ENCODE peak calls at places on chromosomes 12 and 14, in nine cellular contexts. One of them, this sample, is unnamed.

GRCh38 chr12:57717846-57718640 is 20.5 kb downstream of the AGAP2 start:
- DNase-seq in stomach: no peak
- DNase-seq in MCF 10A: no peak
- DNase-seq in omental fat pad: no peak
- DNase-seq in neural progenitor cell: no peak
- DNase-seq in endothelial cell: no peak
- DNase-seq in GM12865: no peak
- DNase-seq in lung: no peak
- DNase-seq in fibroblast of mammary gland: no peak
- DNase-seq in this sample: no peak

GRCh38 chr12:104090685-104091084 is 26.4 kb downstream of the HCFC2 start:
- DNase-seq in endothelial cell: no peak
- DNase-seq in MCF 10A: no peak
- DNase-seq in neural progenitor cell: peak; percentile 57
- DNase-seq in GM12865: no peak
- DNase-seq in lung: no peak
- DNase-seq in stomach: no peak
- DNase-seq in omental fat pad: no peak
- DNase-seq in fibroblast of mammary gland: no peak
- DNase-seq in this sample: no peak

GRCh38 chr12:47576256-47576655 is 129.6 kb downstream of the RPAP3 start:
- DNase-seq in omental fat pad: no peak
- DNase-seq in lung: no peak
- DNase-seq in neural progenitor cell: peak; percentile 92
- DNase-seq in endothelial cell: no peak
- DNase-seq in MCF 10A: no peak
- DNase-seq in stomach: no peak
- DNase-seq in fibroblast of mammary gland: no peak
- DNase-seq in GM12865: no peak
- DNase-seq in this sample: no peak

GRCh38 chr12:113425960-113426453 is 3.8 kb downstream of the SDSL start:
- DNase-seq in omental fat pad: no peak
- DNase-seq in neural progenitor cell: peak; percentile 26
- DNase-seq in fibroblast of mammary gland: no peak
- DNase-seq in GM12865: peak; percentile 74
- DNase-seq in endothelial cell: no peak
- DNase-seq in lung: no peak
- DNase-seq in MCF 10A: no peak
- DNase-seq in stomach: no peak
- DNase-seq in this sample: no peak

GRCh38 chr12:23949212-23950010 is at the start of gene SOX5:
- DNase-seq in neural progenitor cell: peak; percentile 89
- DNase-seq in endothelial cell: peak; percentile 54
- DNase-seq in MCF 10A: no peak
- DNase-seq in lung: peak; percentile 39
- DNase-seq in fibroblast of mammary gland: peak; percentile 75
- DNase-seq in stomach: peak; percentile 28
- DNase-seq in omental fat pad: no peak
- DNase-seq in GM12865: no peak
- DNase-seq in this sample: no peak

GRCh38 chr14:104229621-104230041 is 91.2 kb downstream of the KIF26A start:
- DNase-seq in MCF 10A: no peak
- DNase-seq in endothelial cell: no peak
- DNase-seq in fibroblast of mammary gland: no peak
- DNase-seq in stomach: peak; percentile 44
- DNase-seq in omental fat pad: no peak
- DNase-seq in lung: no peak
- DNase-seq in GM12865: no peak
- DNase-seq in neural progenitor cell: no peak
- DNase-seq in this sample: no peak

GRCh38 chr14:94136575-94137331 is 7.3 kb upstream of the IFI27L2 start:
- DNase-seq in fibroblast of mammary gland: peak; percentile 80
- DNase-seq in GM12865: peak; percentile 85
- DNase-seq in stomach: peak; percentile 95
- DNase-seq in omental fat pad: peak; percentile 99
- DNase-seq in neural progenitor cell: peak; percentile 89
- DNase-seq in endothelial cell: peak; percentile 88
- DNase-seq in lung: peak; percentile 88
- DNase-seq in MCF 10A: peak; percentile 82
- DNase-seq in this sample: peak; percentile 33

GRCh38 chr12:52056801-52057613 is 5.8 kb downstream of the NR4A1 start:
- DNase-seq in fibroblast of mammary gland: peak; percentile 71
- DNase-seq in endothelial cell: no peak
- DNase-seq in stomach: peak; percentile 44
- DNase-seq in omental fat pad: no peak
- DNase-seq in MCF 10A: no peak
- DNase-seq in neural progenitor cell: no peak
- DNase-seq in lung: no peak
- DNase-seq in GM12865: no peak
- DNase-seq in this sample: no peak

GRCh38 chr14:79791055-79791732 is 420.1 kb downstream of the DIO2 start:
- DNase-seq in neural progenitor cell: no peak
- DNase-seq in lung: no peak
- DNase-seq in fibroblast of mammary gland: no peak
- DNase-seq in MCF 10A: no peak
- DNase-seq in endothelial cell: no peak
- DNase-seq in omental fat pad: no peak
- DNase-seq in stomach: no peak
- DNase-seq in GM12865: no peak
- DNase-seq in this sample: no peak

GRCh38 chr12:27844427-27845090 is 64.5 kb upstream of the MANSC4 start:
- DNase-seq in fibroblast of mammary gland: no peak
- DNase-seq in MCF 10A: no peak
- DNase-seq in stomach: no peak
- DNase-seq in endothelial cell: no peak
- DNase-seq in GM12865: no peak
- DNase-seq in lung: no peak
- DNase-seq in neural progenitor cell: no peak
- DNase-seq in omental fat pad: no peak
- DNase-seq in this sample: no peak

GRCh38 chr14:78403278-78403815 is 233.2 kb downstream of the NRXN3 start:
- DNase-seq in omental fat pad: no peak
- DNase-seq in stomach: no peak
- DNase-seq in MCF 10A: peak; percentile 1
- DNase-seq in lung: no peak
- DNase-seq in GM12865: peak; percentile 88
- DNase-seq in fibroblast of mammary gland: peak; percentile 96
- DNase-seq in neural progenitor cell: peak; percentile 5
- DNase-seq in endothelial cell: no peak
- DNase-seq in this sample: no peak

GRCh38 chr12:13387074-13387473 is 190.5 kb downstream of the EMP1 start:
- DNase-seq in GM12865: no peak
- DNase-seq in omental fat pad: no peak
- DNase-seq in lung: no peak
- DNase-seq in fibroblast of mammary gland: no peak
- DNase-seq in stomach: no peak
- DNase-seq in endothelial cell: no peak
- DNase-seq in neural progenitor cell: no peak
- DNase-seq in MCF 10A: peak; percentile 25
- DNase-seq in this sample: no peak

GRCh38 chr12:77615331-77615730 is 215.4 kb upstream of the NAV3 start:
- DNase-seq in stomach: no peak
- DNase-seq in MCF 10A: peak; percentile 49
- DNase-seq in endothelial cell: no peak
- DNase-seq in GM12865: no peak
- DNase-seq in lung: no peak
- DNase-seq in omental fat pad: no peak
- DNase-seq in neural progenitor cell: peak; percentile 15
- DNase-seq in fibroblast of mammary gland: peak; percentile 40
- DNase-seq in this sample: no peak

GRCh38 chr12:52573306-52573705 is 337 bp downstream of the KRT74 start:
- DNase-seq in neural progenitor cell: no peak
- DNase-seq in GM12865: no peak
- DNase-seq in MCF 10A: no peak
- DNase-seq in lung: no peak
- DNase-seq in stomach: no peak
- DNase-seq in fibroblast of mammary gland: no peak
- DNase-seq in endothelial cell: no peak
- DNase-seq in omental fat pad: no peak
- DNase-seq in this sample: no peak

GRCh38 chr14:42571991-42572390 is 965.3 kb downstream of the LRFN5 start:
- DNase-seq in stomach: no peak
- DNase-seq in fibroblast of mammary gland: no peak
- DNase-seq in endothelial cell: no peak
- DNase-seq in lung: no peak
- DNase-seq in omental fat pad: no peak
- DNase-seq in neural progenitor cell: no peak
- DNase-seq in MCF 10A: no peak
- DNase-seq in GM12865: no peak
- DNase-seq in this sample: no peak

GRCh38 chr14:69693823-69694729 is 72.9 kb upstream of the SRSF5 start:
- DNase-seq in fibroblast of mammary gland: no peak
- DNase-seq in GM12865: peak; percentile 76
- DNase-seq in neural progenitor cell: no peak
- DNase-seq in endothelial cell: no peak
- DNase-seq in stomach: peak; percentile 75
- DNase-seq in MCF 10A: peak; percentile 23
- DNase-seq in lung: no peak
- DNase-seq in omental fat pad: no peak
- DNase-seq in this sample: no peak

GRCh38 chr12:115297445-115297844 is 613.5 kb upstream of the TBX3 start:
- DNase-seq in stomach: no peak
- DNase-seq in neural progenitor cell: peak; percentile 8
- DNase-seq in MCF 10A: no peak
- DNase-seq in fibroblast of mammary gland: no peak
- DNase-seq in endothelial cell: no peak
- DNase-seq in GM12865: no peak
- DNase-seq in omental fat pad: no peak
- DNase-seq in lung: no peak
- DNase-seq in this sample: no peak

GRCh38 chr14:105476937-105477658 is 2.5 kb downstream of the CRIP2 start:
- DNase-seq in endothelial cell: no peak
- DNase-seq in MCF 10A: no peak
- DNase-seq in GM12865: no peak
- DNase-seq in neural progenitor cell: no peak
- DNase-seq in stomach: no peak
- DNase-seq in lung: no peak
- DNase-seq in omental fat pad: no peak
- DNase-seq in fibroblast of mammary gland: no peak
- DNase-seq in this sample: no peak

GRCh38 chr12:62683724-62684501 is 217.3 kb downstream of the MON2 start:
- DNase-seq in fibroblast of mammary gland: peak; percentile 71
- DNase-seq in lung: peak; percentile 41
- DNase-seq in MCF 10A: no peak
- DNase-seq in neural progenitor cell: no peak
- DNase-seq in omental fat pad: no peak
- DNase-seq in stomach: no peak
- DNase-seq in endothelial cell: no peak
- DNase-seq in GM12865: no peak
- DNase-seq in this sample: no peak

GRCh38 chr12:124323771-124324530 is 29.1 kb downstream of the RFLNA start:
- DNase-seq in stomach: no peak
- DNase-seq in omental fat pad: no peak
- DNase-seq in lung: no peak
- DNase-seq in neural progenitor cell: no peak
- DNase-seq in MCF 10A: no peak
- DNase-seq in GM12865: no peak
- DNase-seq in fibroblast of mammary gland: no peak
- DNase-seq in endothelial cell: no peak
- DNase-seq in this sample: no peak
- TF ChIP-seq CTCF in stomach: no peak
- TF ChIP-seq CTCF in omental fat pad: no peak
- TF ChIP-seq CTCF in lung: no peak
- TF ChIP-seq CTCF in neural progenitor cell: no peak
- TF ChIP-seq CTCF in MCF 10A: no peak
- TF ChIP-seq CTCF in GM12865: no peak
- TF ChIP-seq CTCF in fibroblast of mammary gland: no peak
- TF ChIP-seq CTCF in endothelial cell: no peak
- TF ChIP-seq CTCF in this sample: no peak

DNA sequence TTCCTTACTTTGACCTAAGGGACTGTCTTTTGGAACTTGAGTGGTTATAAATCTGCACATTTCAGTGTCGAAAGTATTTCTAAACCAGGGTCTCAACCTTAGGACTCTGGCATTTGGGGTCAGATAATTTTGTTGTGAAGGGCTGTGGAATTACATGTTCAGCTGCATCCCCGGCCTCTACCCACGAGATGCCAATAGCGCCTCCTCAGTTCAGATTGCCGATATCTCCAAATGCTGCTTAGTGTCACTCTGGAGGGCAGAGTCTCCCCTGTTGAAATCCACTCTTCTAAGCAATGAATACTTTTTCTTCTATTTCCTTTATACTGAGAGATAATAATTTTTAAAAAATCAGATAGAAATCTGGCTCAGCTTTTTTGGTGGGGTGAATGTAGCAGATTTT is 379.4 kb upstream of the RGS6 start:
- DNase-seq in neural progenitor cell: no peak
- DNase-seq in fibroblast of mammary gland: no peak
- DNase-seq in GM12865: no peak
- DNase-seq in stomach: no peak
- DNase-seq in lung: no peak
- DNase-seq in omental fat pad: no peak
- DNase-seq in MCF 10A: no peak
- DNase-seq in endothelial cell: no peak
- DNase-seq in this sample: no peak
- TF ChIP-seq CTCF in neural progenitor cell: no peak
- TF ChIP-seq CTCF in fibroblast of mammary gland: no peak
- TF ChIP-seq CTCF in GM12865: no peak
- TF ChIP-seq CTCF in stomach: no peak
- TF ChIP-seq CTCF in lung: no peak
- TF ChIP-seq CTCF in omental fat pad: no peak
- TF ChIP-seq CTCF in MCF 10A: no peak
- TF ChIP-seq CTCF in endothelial cell: no peak
- TF ChIP-seq CTCF in this sample: no peak

DNA sequence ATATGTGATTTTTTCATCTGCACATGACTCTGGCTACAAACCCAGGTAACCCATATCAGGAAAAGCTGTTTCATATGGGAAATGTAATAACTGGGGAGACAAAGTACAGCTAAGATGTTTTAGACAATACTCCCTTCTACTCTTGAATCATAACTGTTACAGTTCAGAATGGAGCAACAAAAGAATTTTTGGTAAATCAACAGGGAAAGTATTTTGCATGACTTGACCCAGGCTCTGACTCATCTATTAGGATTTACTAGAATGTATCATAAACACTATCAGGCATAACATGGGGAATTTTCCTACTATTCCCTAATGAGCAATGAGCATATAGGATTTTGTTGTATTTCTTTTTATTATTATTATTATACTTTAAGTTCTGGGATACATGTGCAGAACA is 553.0 kb downstream of the SLC16A7 start:
- DNase-seq in endothelial cell: no peak
- DNase-seq in stomach: no peak
- DNase-seq in neural progenitor cell: no peak
- DNase-seq in lung: no peak
- DNase-seq in omental fat pad: no peak
- DNase-seq in fibroblast of mammary gland: peak; percentile 81
- DNase-seq in GM12865: no peak
- DNase-seq in MCF 10A: peak; percentile 80
- DNase-seq in this sample: no peak
- TF ChIP-seq CTCF in endothelial cell: no peak
- TF ChIP-seq CTCF in stomach: no peak
- TF ChIP-seq CTCF in neural progenitor cell: no peak
- TF ChIP-seq CTCF in lung: no peak
- TF ChIP-seq CTCF in omental fat pad: no peak
- TF ChIP-seq CTCF in fibroblast of mammary gland: no peak
- TF ChIP-seq CTCF in GM12865: no peak
- TF ChIP-seq CTCF in MCF 10A: no peak
- TF ChIP-seq CTCF in this sample: no peak

DNA sequence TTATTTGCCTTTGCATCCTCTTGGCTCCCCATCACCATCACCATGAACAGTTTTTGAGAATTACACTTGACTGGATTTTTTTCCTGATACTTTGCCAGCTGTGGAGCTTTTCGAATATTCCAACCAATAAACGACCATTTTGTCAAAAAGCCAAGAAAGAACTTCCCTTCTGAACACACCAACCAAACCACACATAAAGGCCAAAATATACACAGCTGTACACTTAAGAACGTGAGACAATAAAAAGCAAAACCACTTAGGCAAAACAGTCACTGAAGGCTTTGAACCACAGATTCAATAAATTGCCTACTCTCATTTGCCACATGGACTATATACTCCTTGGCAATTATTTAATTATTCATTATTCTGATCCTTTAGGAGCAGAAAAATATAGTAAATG is 1.1 kb downstream of the C14orf93 start:
- DNase-seq in GM12865: peak; percentile 33
- DNase-seq in fibroblast of mammary gland: peak; percentile 28
- DNase-seq in MCF 10A: no peak
- DNase-seq in neural progenitor cell: no peak
- DNase-seq in omental fat pad: no peak
- DNase-seq in endothelial cell: no peak
- DNase-seq in stomach: no peak
- DNase-seq in lung: no peak
- DNase-seq in this sample: no peak
- TF ChIP-seq CTCF in GM12865: no peak
- TF ChIP-seq CTCF in fibroblast of mammary gland: no peak
- TF ChIP-seq CTCF in MCF 10A: no peak
- TF ChIP-seq CTCF in neural progenitor cell: no peak
- TF ChIP-seq CTCF in omental fat pad: no peak
- TF ChIP-seq CTCF in endothelial cell: no peak
- TF ChIP-seq CTCF in stomach: no peak
- TF ChIP-seq CTCF in lung: no peak
- TF ChIP-seq CTCF in this sample: no peak